ENCODE peak calls at places on chromosomes 1 and 21, in four cellular contexts. W is GM23338, J is fibroblast of lung, V is PC-3. O is an unnamed sample.

GRCh38 chr21:27953328-27954045 is 986.6 kb upstream of the ADAMTS5 start:
- DNase-seq in W (no peak), J (peak; percentile 74), V (peak; percentile 12), O (no peak)

GRCh38 chr1:6454856-6455751 is 10.9 kb downstream of the TNFRSF25 start:
- DNase-seq in J (peak; percentile 35), V (no peak), W (peak; percentile 76), O (no peak)

GRCh38 chr1:28602536-28603439 is 10.7 kb downstream of the RAB42 start:
- DNase-seq in V (peak; percentile 86), W (peak; percentile 90), J (peak; percentile 67), O (no peak)

GRCh38 chr1:44802306-44803061 is 2.3 kb downstream of the PLK3 start:
- DNase-seq in W (no peak), V (no peak), J (no peak), O (no peak)

GRCh38 chr1:170893655-170894297 is 41.6 kb upstream of the MROH9 start:
- DNase-seq in J (no peak), V (no peak), W (no peak), O (no peak)

GRCh38 chr1:178962853-178963810 is 62.6 kb upstream of the FAM20B start:
- DNase-seq in V (no peak), J (no peak), W (no peak), O (no peak)

GRCh38 chr1:41482001-41482765 is 2.3 kb downstream of the EDN2 start:
- DNase-seq in W (no peak), V (peak; percentile 77), J (peak; percentile 63), O (no peak)

GRCh38 chr1:13892671-13893325 is 192.8 kb downstream of the PRDM2 start:
- DNase-seq in V (no peak), J (no peak), W (peak; percentile 56), O (no peak)

GRCh38 chr1:151985270-151985669 is 8.4 kb downstream of the S100A10 start:
- DNase-seq in J (no peak), W (no peak), V (no peak), O (no peak)

GRCh38 chr1:88612783-88613182 is 71.3 kb upstream of the PKN2 start:
- DNase-seq in V (peak; percentile 71), J (no peak), W (no peak), O (peak; percentile 22)

GRCh38 chr1:41539999-41540398 is 55.5 kb upstream of the EDN2 start:
- DNase-seq in V (no peak), W (no peak), J (no peak), O (no peak)

GRCh38 chr1:31549807-31550620 is 26.3 kb upstream of the TINAGL1 start:
- DNase-seq in V (peak; percentile 80), J (no peak), W (no peak), O (no peak)

GRCh38 chr1:235295902-235296350 is 32.1 kb downstream of the ARID4B start:
- DNase-seq in V (peak; percentile 93), J (peak; percentile 68), W (peak; percentile 22), O (peak; percentile 15)

DNA sequence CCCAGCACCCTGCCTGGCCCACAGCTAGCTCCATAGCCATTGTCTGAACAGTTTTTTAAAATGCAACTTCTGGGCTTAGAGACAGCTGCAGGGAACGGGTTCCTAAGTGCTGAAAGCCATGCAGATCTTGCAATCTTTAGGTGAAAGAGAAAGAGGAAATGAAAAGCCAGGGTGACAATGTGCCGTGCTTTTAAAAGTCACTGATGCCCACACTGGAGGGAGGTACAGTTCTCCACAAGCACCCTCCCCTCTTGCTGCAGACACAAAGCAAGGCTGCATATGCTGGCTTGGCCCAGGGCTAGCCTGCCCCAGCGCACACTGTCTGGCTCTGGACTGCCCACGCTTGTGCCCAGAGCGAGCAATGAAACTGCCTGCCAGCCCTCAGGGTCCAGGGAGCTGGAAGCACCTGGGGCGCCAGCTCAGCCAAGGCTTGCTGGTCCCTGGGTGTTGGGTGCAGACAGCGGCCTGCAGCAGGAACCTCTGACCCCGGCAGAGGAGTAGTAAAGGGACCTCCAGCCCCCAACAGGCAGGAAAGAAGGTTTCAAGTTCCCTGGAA is 70.4 kb downstream of the AJAP1 start:
- DNase-seq in J (no peak), V (no peak), W (no peak), O (no peak)
- H2AFZ ChIP-seq in J (no peak overlapping the region), V (no peak overlapping the region), W (no peak overlapping the region), O (no peak overlapping the region)

GRCh38 chr1:55441474-55441873 is 226.3 kb upstream of the USP24 start:
- DNase-seq in W (no peak), J (peak; percentile 7), V (no peak), O (no peak)
- TF ChIP-seq EZH2 in W (no peak), J (no peak), V (no peak), O (no peak)

GRCh38 chr1:153957744-153958110 is 685 bp downstream of the CRTC2 start:
- DNase-seq in V (no peak), J (peak; percentile 36), W (peak; percentile 63), O (no peak)

GRCh38 chr1:153958111-153958960 is at the start of gene CRTC2:
- DNase-seq in W (peak; percentile 100), V (peak; percentile 99), J (peak; percentile 98), O (peak; percentile 95)

GRCh38 chr1:153959454-153959853 is 1.0 kb upstream of the CRTC2 start:
- DNase-seq in J (no peak), W (peak; percentile 19), V (no peak), O (no peak)

GRCh38 chr1:153958961-153959260 is 499 bp upstream of the CRTC2 start:
- DNase-seq in J (no peak), W (no peak), V (no peak), O (no peak)

DNA sequence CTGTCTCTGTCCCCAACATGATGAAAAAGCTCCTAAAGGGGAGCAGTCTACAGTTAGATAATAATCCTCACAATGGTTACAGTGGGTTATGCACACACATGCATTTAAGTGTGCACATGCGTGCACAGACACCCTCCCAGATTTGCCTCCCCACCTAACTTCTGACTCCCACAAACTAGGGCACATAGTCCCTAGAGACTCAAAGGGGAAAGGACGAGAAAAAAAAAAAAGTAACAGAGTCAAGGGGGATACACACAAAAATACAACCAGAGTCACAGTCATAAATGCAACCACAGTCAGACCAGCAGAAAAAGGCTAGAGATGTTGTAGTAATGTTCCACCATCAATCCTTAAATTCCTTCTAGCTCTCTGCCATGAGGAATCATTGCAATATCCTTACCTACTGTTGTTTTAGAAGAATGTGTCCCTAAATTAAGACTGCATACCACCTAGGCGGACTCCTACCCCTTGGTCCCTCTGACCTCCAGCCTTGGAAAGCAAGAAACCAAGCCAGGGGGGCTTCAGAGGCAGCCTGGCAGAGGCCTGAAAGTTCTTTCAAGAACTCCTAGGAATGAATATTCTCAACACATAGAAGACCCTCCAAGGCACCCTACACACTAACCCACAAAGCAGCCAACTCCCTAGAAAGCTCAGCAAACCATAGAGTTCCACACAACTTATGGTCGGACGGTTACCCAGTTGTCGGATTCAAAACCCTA is 1.3 kb downstream of the CRTC2 start:
- DNase-seq in V (no peak), W (no peak), J (no peak), O (no peak)
- H2AFZ ChIP-seq in V (peak overlapping the region; percentile 96), W (no peak overlapping the region), J (no peak overlapping the region), O (no peak overlapping the region)

GRCh38 chr1:156923565-156924477 is 3.4 kb downstream of the LRRC71 start:
- DNase-seq in V (no peak), J (no peak), W (peak; percentile 57), O (no peak)
- TF ChIP-seq EZH2 in V (no peak), J (peak; percentile 56), W (peak; percentile 77), O (no peak)

DNA sequence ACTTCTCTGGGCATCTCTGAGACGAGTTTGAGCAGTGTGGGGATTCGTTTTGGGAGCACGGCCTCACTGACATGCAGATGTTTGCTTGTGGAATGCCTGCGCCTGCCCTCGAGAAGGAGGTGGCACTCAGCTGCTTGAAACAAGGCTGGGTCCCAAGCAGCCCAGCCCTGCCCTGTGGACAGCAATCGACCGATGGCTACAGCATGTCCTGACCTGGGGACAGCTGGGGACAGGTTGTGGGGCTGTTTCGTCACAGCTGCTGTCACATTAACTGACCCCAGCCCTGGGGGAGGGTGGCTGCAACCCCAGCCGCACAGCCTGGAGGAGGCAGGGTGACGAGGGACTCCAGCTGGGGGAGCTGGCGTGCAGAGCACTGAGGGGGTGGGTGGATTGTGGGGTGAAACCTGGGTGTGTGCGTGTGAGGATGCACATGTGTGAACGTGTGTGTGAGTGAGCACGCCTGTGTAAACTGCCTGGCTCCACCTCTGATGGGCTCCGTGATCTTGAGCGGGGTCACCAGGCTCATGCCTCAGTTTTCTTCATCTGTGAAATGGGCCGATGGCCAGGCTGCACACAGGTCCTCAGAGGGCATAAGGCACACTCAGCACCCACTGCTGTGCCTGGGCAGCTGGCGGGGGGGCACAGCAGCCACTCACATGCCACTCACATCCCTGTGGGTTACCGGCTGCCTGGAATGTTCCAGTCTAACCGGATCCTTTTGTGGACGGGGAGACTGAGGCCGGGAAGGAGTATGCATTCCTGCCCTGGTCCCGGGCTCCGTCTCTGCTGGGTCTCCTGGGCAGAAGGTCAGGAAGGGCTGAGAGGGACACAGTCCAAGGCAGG is 49.3 kb downstream of the COL18A1 start:
- DNase-seq in J (no peak), W (no peak), V (no peak), O (no peak)
- H2AFZ ChIP-seq in J (no peak overlapping the region), W (no peak overlapping the region), V (no peak overlapping the region), O (no peak overlapping the region)

DNA sequence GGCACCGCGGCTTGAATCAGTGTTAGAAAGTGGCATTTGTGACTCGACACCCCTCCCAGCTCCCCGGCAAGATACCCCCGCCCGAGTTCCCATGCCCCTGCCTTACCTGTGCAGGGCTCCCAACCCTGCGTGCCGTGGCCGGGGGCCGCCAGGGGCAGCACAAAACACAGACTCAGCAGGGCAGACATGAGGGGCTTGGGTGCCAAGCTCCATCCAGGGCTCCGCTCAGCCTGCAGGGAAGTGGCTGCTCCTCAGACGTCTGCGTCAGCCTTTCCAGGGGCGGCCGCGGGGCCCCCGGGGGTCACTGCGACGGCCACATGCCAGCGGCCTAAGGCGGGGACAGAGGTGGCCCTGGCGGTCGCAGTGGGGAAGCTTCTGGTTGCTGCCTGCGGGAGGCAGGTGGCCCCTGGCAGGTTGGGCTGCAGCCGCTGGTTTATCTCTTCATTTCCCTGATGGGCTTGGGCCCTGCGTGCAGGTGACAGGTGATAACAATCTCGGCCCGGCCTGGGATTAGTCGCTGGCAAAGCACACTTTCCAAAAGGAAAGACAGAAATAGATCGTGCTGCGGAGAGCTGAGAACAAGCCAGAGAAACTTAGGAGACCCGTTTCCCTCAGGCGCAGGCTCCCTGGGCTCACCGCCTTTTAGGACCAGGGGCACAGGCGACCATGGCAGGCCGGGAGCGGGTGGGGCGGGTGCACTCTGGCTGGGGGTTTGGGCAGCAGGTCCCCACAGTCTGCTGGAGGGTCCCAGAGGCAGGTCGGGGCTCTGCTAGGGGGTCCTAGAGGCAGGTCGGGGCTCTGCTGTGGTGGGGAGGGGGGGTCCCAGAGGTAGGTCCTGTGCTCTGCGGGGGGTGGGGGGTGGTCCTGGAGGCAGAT is at the start of gene TSPEAR:
- DNase-seq in V (no peak), W (peak; percentile 57), J (no peak), O (no peak)
- TF ChIP-seq EZH2 in V (no peak), W (peak; percentile 81), J (peak; percentile 68), O (no peak)

GRCh38 chr1:167452483-167452882 is 65.8 kb downstream of the CD247 start:
- DNase-seq in J (no peak), W (no peak), V (no peak), O (no peak)

GRCh38 chr1:167454304-167454928 is 63.9 kb downstream of the CD247 start:
- DNase-seq in W (peak; percentile 75), J (no peak), V (no peak), O (no peak)

GRCh38 chr1:167454929-167455785 is 63.2 kb downstream of the CD247 start:
- DNase-seq in J (peak; percentile 23), V (peak; percentile 61), W (peak; percentile 72), O (peak; percentile 10)

GRCh38 chr1:167450843-167451242 is 67.5 kb downstream of the CD247 start:
- DNase-seq in W (no peak), J (no peak), V (no peak), O (no peak)

DNA sequence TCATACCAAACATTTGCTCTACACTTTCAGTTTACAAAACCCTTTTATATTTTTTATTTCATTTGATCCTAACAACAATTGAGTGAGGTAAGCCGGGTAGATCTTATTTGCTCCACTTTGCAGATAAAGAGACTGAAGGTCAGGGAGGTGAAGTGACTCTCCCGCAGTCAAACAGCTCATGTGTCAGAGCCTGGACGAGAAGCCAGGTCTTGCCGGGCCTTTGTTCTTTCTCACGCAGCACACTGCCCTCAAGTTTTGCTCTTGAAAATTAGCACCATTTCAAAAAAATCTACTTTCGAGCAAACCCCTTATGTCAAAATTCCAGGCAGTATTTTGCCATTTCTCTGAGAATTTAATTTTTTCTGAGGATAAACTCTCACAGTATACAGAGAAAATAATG is 65.2 kb downstream of the CD247 start:
- DNase-seq in W (no peak), V (no peak), J (no peak), O (no peak)
- H2AFZ ChIP-seq in W (no peak overlapping the region), V (no peak overlapping the region), J (no peak overlapping the region), O (no peak overlapping the region)

O was measured in HCT116.